ENCODE peak calls at places on chromosome 22, in five cellular contexts. Z, O, D, R and M are unnamed samples.

GRCh38 chr22:45553333-45554039 is 50.8 kb downstream of the FBLN1 start:
- DNase-seq in D (peak), R (peak), O (peak), Z (peak), M (peak)

GRCh38 chr22:42947211-42947990 is 67.5 kb downstream of the PACSIN2 start:
- DNase-seq in D (no peak), Z (peak), O (peak), R (no peak), M (peak)

GRCh38 chr22:24450600-24450999 is 23.2 kb downstream of the ADORA2A start:
- DNase-seq in D (no peak), Z (no peak), O (no peak), R (no peak), M (no peak)

GRCh38 chr22:41001722-41002122 is 50.5 kb downstream of the RBX1 start:
- DNase-seq in R (peak), O (peak), Z (no peak), D (no peak), M (no peak)

GRCh38 chr22:37661160-37661924 is 2.8 kb downstream of the PDXP start:
- DNase-seq in R (no peak), O (peak), Z (no peak), D (no peak), M (no peak)

GRCh38 chr22:33382427-33382826 is 324.2 kb upstream of the SYN3 start:
- DNase-seq in R (no peak), O (no peak), Z (no peak), D (no peak), M (no peak)

GRCh38 chr22:32605576-32605975 is 131.0 kb downstream of the FBXO7 start:
- DNase-seq in O (no peak), R (no peak), D (no peak), Z (no peak), M (no peak)

GRCh38 chr22:50085211-50085999 is at the start of gene MLC1:
- DNase-seq in O (no peak), Z (no peak), D (no peak), R (no peak), M (no peak)

GRCh38 chr22:22940961-22941605 is 53.5 kb downstream of the IGLL5 start:
- DNase-seq in D (no peak), O (no peak), Z (no peak), R (no peak), M (peak)

GRCh38 chr22:44191036-44191454 is 10.3 kb downstream of the PARVG start:
- DNase-seq in R (no peak), Z (no peak), D (no peak), O (no peak), M (no peak)

GRCh38 chr22:43000441-43001175 is 14.3 kb downstream of the PACSIN2 start:
- DNase-seq in O (peak), D (no peak), Z (no peak), R (no peak), M (no peak)

GRCh38 chr22:25806579-25806978 is 64.6 kb downstream of the MYO18B start:
- DNase-seq in D (no peak), Z (no peak), O (no peak), R (no peak), M (no peak)

GRCh38 chr22:41446057-41446501 is 522 bp downstream of the TOB2 start:
- DNase-seq in R (no peak), O (peak), D (no peak), Z (peak), M (no peak)

GRCh38 chr22:38467438-38467903 is 425 bp upstream of the KDELR3 start:
- DNase-seq in R (no peak), O (no peak), Z (no peak), D (no peak), M (no peak)

GRCh38 chr22:37197451-37198289 is 9.6 kb upstream of the C1QTNF6 start:
- DNase-seq in D (no peak), R (peak), O (peak), Z (no peak), M (no peak)

GRCh38 chr22:28817919-28818859 is 17.8 kb upstream of the XBP1 start:
- DNase-seq in O (no peak), R (no peak), D (no peak), Z (no peak), M (no peak)

GRCh38 chr22:38833061-38833460 is 10.8 kb downstream of the NPTXR start:
- DNase-seq in Z (no peak), D (no peak), O (no peak), R (no peak), M (no peak)

GRCh38 chr22:35540600-35541253 is at the start of gene RASD2:
- DNase-seq in Z (no peak), D (no peak), R (no peak), O (peak), M (peak)

GRCh38 chr22:19050117-19050516 is 72.1 kb downstream of the DGCR2 start:
- DNase-seq in O (no peak), D (no peak), Z (no peak), R (no peak), M (no peak)

GRCh38 chr22:19047993-19048392 is 74.2 kb downstream of the DGCR2 start:
- DNase-seq in O (no peak), D (no peak), R (no peak), Z (no peak), M (no peak)

GRCh38 chr22:19052941-19053551 is 69.2 kb downstream of the DGCR2 start:
- DNase-seq in O (no peak), D (no peak), R (no peak), Z (no peak), M (no peak)

GRCh38 chr22:19048531-19048930 is 73.7 kb downstream of the DGCR2 start:
- DNase-seq in O (no peak), D (no peak), R (no peak), Z (no peak), M (no peak)

DNA sequence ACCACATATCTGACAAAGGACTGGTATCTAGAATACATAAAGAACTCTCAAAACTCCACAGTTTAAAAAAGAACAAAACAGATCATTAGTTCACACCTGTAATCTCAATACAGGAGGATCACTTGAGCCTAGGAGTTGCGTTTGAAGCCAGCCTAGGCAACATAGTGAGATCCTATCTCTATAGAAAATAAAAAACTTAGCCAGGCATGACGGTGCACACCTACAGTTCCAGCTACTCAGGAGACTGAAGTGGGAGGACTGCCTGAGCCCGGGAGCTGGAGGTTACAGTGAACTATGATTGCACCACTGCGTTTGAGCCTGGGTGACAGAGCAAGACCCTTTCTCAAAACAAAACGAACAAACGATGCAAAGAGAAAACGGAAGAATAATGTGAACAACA is 70.8 kb downstream of the DGCR2 start:
- DNase-seq in R (no peak), O (no peak), D (no peak), Z (no peak), M (no peak)
- H2BK12ac ChIP-seq in R (no peak), O (no peak), D (no peak), Z (no peak), M (no peak)

DNA sequence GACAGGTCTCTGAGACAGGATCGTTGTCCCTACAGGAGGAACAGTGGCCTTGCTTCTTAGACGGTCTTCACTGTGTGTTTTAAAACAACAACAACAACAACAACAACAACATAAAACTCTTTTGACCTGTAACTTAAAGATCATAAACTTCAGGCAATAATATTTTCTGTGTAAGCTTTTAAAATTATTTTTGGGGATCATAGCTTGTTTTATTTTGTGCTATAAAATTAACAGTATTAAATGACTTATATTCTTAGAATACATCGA is 13.8 kb upstream of the AIFM3 start:
- DNase-seq in Z (no peak), R (no peak), D (no peak), O (no peak), M (no peak)
- H3K9ac ChIP-seq in Z (no peak), R (no peak), D (no peak), O (no peak), M (no peak)

DNA sequence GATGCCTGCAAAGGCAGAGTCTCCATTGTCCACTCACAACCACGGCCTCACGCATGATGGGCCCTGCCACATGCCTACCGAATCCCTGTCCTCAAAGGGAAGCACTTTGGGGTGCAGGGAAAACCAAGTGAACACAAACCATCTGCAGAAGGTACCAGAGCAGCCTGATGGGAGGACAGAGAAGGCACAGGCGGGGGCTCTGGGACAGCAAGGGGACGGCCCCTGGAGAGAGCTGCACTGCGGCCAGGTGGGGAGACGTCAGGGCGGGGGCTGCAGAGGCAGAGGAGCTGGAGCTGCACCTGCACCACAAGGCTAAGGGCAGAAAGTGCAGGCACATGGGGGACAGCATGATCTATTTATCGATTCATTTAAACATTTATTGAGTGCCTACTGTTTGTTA is 1056.0 kb downstream of the TBC1D22A start:
- DNase-seq in D (no peak), R (no peak), Z (no peak), O (no peak), M (no peak)
- H2BK12ac ChIP-seq in D (no peak), R (no peak), Z (no peak), O (no peak), M (no peak)

GRCh38 chr22:17870408-17870807 is 96.1 kb upstream of the BID start:
- DNase-seq in D (no peak), Z (no peak), O (no peak), R (no peak), M (no peak)

GRCh38 chr22:17871726-17872458 is 97.6 kb upstream of the BID start:
- DNase-seq in O (no peak), Z (no peak), R (peak), D (no peak), M (no peak)

GRCh38 chr22:17868771-17869170 is 94.5 kb upstream of the BID start:
- DNase-seq in O (no peak), R (no peak), Z (no peak), D (no peak), M (no peak)

GRCh38 chr22:17867160-17867785 is 93.0 kb upstream of the BID start:
- DNase-seq in D (no peak), Z (no peak), O (no peak), R (no peak), M (no peak)

GRCh38 chr22:17869285-17870096 is 95.2 kb upstream of the BID start:
- DNase-seq in R (no peak), O (no peak), D (no peak), Z (no peak), M (no peak)
- H3K9ac ChIP-seq in R (no peak), O (no peak), D (no peak), Z (no peak), M (no peak)

DNA sequence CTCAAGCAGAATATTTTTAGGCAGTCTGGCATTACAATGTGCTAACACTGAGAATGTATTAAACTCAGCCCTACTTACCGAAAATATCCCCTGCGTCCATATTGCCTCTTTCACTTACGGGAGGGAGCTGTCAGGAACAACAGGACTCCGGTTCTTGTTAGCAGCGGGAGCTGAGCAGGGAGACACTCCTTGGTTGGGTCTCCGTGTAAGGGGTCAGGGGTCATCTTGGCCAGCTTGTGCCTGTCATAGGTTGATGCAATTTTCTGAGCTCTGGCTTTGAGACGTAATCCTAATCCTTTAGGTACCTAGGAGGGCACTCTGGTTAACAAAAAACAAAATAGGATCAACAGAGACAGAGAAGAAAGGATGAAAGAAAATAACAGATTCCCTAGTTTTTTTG is 1477.2 kb downstream of the BRD1 start:
- DNase-seq in R (no peak), Z (no peak), D (no peak), O (no peak), M (no peak)
- H2BK12ac ChIP-seq in R (no peak), Z (no peak), D (no peak), O (no peak), M (no peak)